ENCODE peak calls at places on chromosomes 13 and 19, in five cellular contexts. One of them, this sample, is unnamed. For H3K9me3, the result is how much of the 10 kb centered on the place peaks cover.

GRCh38 chr13:109529964-109530363 is 256.4 kb downstream of the IRS2 start:
- DNase-seq in left lung: no peak
- DNase-seq in heart right ventricle: no peak
- DNase-seq in CD4-positive, alpha-beta T cell: no peak
- DNase-seq in CD8-positive, alpha-beta T cell: no peak
- DNase-seq in this sample: no peak

GRCh38 chr13:106033634-106034033 is 501.8 kb downstream of the EFNB2 start:
- DNase-seq in left lung: no peak
- DNase-seq in heart right ventricle: no peak
- DNase-seq in CD4-positive, alpha-beta T cell: no peak
- DNase-seq in CD8-positive, alpha-beta T cell: no peak
- DNase-seq in this sample: no peak

GRCh38 chr19:7450243-7451223 is 38.3 kb downstream of the PEX11G start:
- DNase-seq in left lung: no peak
- DNase-seq in heart right ventricle: no peak
- DNase-seq in CD4-positive, alpha-beta T cell: no peak
- DNase-seq in CD8-positive, alpha-beta T cell: no peak
- DNase-seq in this sample: no peak

GRCh38 chr19:38778733-38779132 is 5.4 kb upstream of the LGALS7 start:
- DNase-seq in left lung: no peak
- DNase-seq in heart right ventricle: no peak
- DNase-seq in CD4-positive, alpha-beta T cell: no peak
- DNase-seq in CD8-positive, alpha-beta T cell: no peak
- DNase-seq in this sample: no peak

GRCh38 chr19:13844130-13844631 is 32.8 kb upstream of the NANOS3 start:
- DNase-seq in left lung: no peak
- DNase-seq in heart right ventricle: no peak
- DNase-seq in CD4-positive, alpha-beta T cell: no peak
- DNase-seq in CD8-positive, alpha-beta T cell: no peak
- DNase-seq in this sample: no peak

GRCh38 chr13:48010698-48011097 is 9.6 kb upstream of the SUCLA2 start:
- DNase-seq in left lung: no peak
- DNase-seq in heart right ventricle: no peak
- DNase-seq in CD4-positive, alpha-beta T cell: no peak
- DNase-seq in CD8-positive, alpha-beta T cell: no peak
- DNase-seq in this sample: no peak

GRCh38 chr13:51823351-51823750 is 19.4 kb upstream of the DHRS12 start:
- DNase-seq in left lung: no peak
- DNase-seq in heart right ventricle: no peak
- DNase-seq in CD4-positive, alpha-beta T cell: no peak
- DNase-seq in CD8-positive, alpha-beta T cell: no peak
- DNase-seq in this sample: no peak

GRCh38 chr19:38310279-38310670 is 5.5 kb downstream of the YIF1B start:
- DNase-seq in left lung: no peak
- DNase-seq in heart right ventricle: no peak
- DNase-seq in CD4-positive, alpha-beta T cell: no peak
- DNase-seq in CD8-positive, alpha-beta T cell: no peak
- DNase-seq in this sample: no peak

GRCh38 chr13:113535381-113535781 is 44.9 kb upstream of the DCUN1D2 start:
- DNase-seq in left lung: no peak
- DNase-seq in heart right ventricle: no peak
- DNase-seq in CD4-positive, alpha-beta T cell: no peak
- DNase-seq in CD8-positive, alpha-beta T cell: no peak
- DNase-seq in this sample: no peak

GRCh38 chr13:99339736-99340392 is 32.7 kb upstream of the GPR183 start:
- DNase-seq in left lung: no peak
- DNase-seq in heart right ventricle: no peak
- DNase-seq in CD4-positive, alpha-beta T cell: peak
- DNase-seq in CD8-positive, alpha-beta T cell: no peak
- DNase-seq in this sample: no peak

GRCh38 chr13:111202745-111203144 is 87.6 kb downstream of the ARHGEF7 start:
- DNase-seq in left lung: no peak
- DNase-seq in heart right ventricle: peak
- DNase-seq in CD4-positive, alpha-beta T cell: no peak
- DNase-seq in CD8-positive, alpha-beta T cell: no peak
- DNase-seq in this sample: peak

GRCh38 chr19:18440936-18441803 is 3.2 kb upstream of the ISYNA1 start:
- DNase-seq in left lung: no peak
- DNase-seq in heart right ventricle: no peak
- DNase-seq in CD4-positive, alpha-beta T cell: no peak
- DNase-seq in CD8-positive, alpha-beta T cell: no peak
- DNase-seq in this sample: no peak

GRCh38 chr13:37701972-37702371 is 103.4 kb upstream of the POSTN start:
- DNase-seq in left lung: no peak
- DNase-seq in heart right ventricle: no peak
- DNase-seq in CD4-positive, alpha-beta T cell: no peak
- DNase-seq in CD8-positive, alpha-beta T cell: no peak
- DNase-seq in this sample: peak

GRCh38 chr19:40691421-40692211 is 1.2 kb upstream of the NUMBL start:
- DNase-seq in left lung: no peak
- DNase-seq in heart right ventricle: no peak
- DNase-seq in CD4-positive, alpha-beta T cell: no peak
- DNase-seq in CD8-positive, alpha-beta T cell: no peak
- DNase-seq in this sample: no peak
- H3K27ac ChIP-seq in left lung: peak
- H3K27ac ChIP-seq in heart right ventricle: peak
- H3K27ac ChIP-seq in CD4-positive, alpha-beta T cell: no peak
- H3K27ac ChIP-seq in CD8-positive, alpha-beta T cell: no peak
- H3K27ac ChIP-seq in this sample: peak

DNA sequence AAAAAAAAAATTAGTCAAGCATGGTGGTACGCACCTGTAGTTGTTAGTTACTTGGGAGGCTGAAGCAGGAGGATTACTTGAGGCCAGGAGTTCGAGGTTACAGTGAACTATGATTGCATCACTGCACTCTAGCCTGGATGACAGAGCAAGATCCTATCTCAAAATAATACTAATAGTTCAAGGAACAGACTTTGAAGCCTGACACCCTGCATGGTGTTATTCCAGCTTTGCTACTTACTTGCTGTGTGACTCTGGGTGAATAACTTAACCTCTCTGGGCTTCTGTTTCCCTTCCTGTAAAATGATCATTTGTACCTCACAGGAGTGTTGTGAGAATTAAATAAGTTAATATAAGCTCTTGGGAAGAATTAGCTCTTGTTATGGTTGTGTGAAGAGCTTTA is 3.5 kb upstream of the FOSB start:
- DNase-seq in left lung: no peak
- DNase-seq in heart right ventricle: no peak
- DNase-seq in CD4-positive, alpha-beta T cell: no peak
- DNase-seq in CD8-positive, alpha-beta T cell: no peak
- DNase-seq in this sample: no peak
- H3K9me3 ChIP-seq in left lung: under half
- H3K9me3 ChIP-seq in heart right ventricle: under half
- H3K9me3 ChIP-seq in CD4-positive, alpha-beta T cell: under half
- H3K9me3 ChIP-seq in CD8-positive, alpha-beta T cell: under half
- H3K9me3 ChIP-seq in this sample: under half

GRCh38 chr19:54029930-54030490 is 33.7 kb downstream of the VSTM1 start:
- DNase-seq in left lung: peak
- DNase-seq in heart right ventricle: peak
- DNase-seq in CD4-positive, alpha-beta T cell: peak
- DNase-seq in CD8-positive, alpha-beta T cell: peak
- DNase-seq in this sample: no peak
- TF ChIP-seq CTCF in left lung: peak
- TF ChIP-seq CTCF in heart right ventricle: peak
- TF ChIP-seq CTCF in CD4-positive, alpha-beta T cell: peak
- TF ChIP-seq CTCF in CD8-positive, alpha-beta T cell: peak
- TF ChIP-seq CTCF in this sample: peak

DNA sequence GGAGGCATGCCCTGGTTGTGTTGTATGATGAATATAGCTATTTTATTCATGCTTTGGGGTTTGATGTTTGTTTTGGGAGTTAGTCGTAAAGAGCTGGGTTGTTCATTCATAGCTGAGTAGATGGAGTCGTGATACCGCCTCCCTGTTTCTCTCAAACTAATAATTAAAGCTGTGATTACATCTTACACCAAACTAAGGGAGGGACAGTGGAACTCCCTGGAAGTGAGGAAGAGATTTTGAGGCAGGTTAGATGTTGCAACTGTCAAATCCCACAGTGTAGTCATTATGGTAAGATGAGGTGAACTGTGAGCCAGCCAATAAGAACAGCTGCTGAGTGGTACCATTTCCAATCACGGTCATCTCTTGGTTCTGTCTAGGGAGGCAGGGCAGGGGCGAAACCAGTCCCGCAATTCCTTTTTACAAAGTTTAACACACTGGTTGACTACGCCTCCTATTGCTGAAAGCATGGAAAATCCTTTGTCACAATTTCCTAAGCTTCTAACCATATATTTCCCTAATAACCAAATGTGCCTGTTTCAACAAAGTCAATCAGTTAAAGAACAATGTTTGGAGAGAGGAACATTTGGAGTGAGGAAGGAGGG is 207.6 kb upstream of the SERP2 start:
- DNase-seq in left lung: no peak
- DNase-seq in heart right ventricle: no peak
- DNase-seq in CD4-positive, alpha-beta T cell: no peak
- DNase-seq in CD8-positive, alpha-beta T cell: no peak
- DNase-seq in this sample: no peak
- H3K27ac ChIP-seq in left lung: no peak
- H3K27ac ChIP-seq in heart right ventricle: no peak
- H3K27ac ChIP-seq in CD4-positive, alpha-beta T cell: no peak
- H3K27ac ChIP-seq in CD8-positive, alpha-beta T cell: no peak
- H3K27ac ChIP-seq in this sample: no peak

GRCh38 chr19:50829801-50830200 is 3.6 kb downstream of the KLK15 start:
- DNase-seq in left lung: no peak
- DNase-seq in heart right ventricle: no peak
- DNase-seq in CD4-positive, alpha-beta T cell: no peak
- DNase-seq in CD8-positive, alpha-beta T cell: no peak
- DNase-seq in this sample: no peak

GRCh38 chr19:50831026-50831396 is 2.4 kb downstream of the KLK15 start:
- DNase-seq in left lung: no peak
- DNase-seq in heart right ventricle: no peak
- DNase-seq in CD4-positive, alpha-beta T cell: no peak
- DNase-seq in CD8-positive, alpha-beta T cell: no peak
- DNase-seq in this sample: no peak

GRCh38 chr19:50830266-50831025 is 2.9 kb downstream of the KLK15 start:
- DNase-seq in left lung: no peak
- DNase-seq in heart right ventricle: no peak
- DNase-seq in CD4-positive, alpha-beta T cell: no peak
- DNase-seq in CD8-positive, alpha-beta T cell: no peak
- DNase-seq in this sample: no peak

GRCh38 chr19:50826492-50827240 is 3.1 kb upstream of the KLK1 start:
- DNase-seq in left lung: no peak
- DNase-seq in heart right ventricle: no peak
- DNase-seq in CD4-positive, alpha-beta T cell: no peak
- DNase-seq in CD8-positive, alpha-beta T cell: no peak
- DNase-seq in this sample: no peak

GRCh38 chr19:50827476-50827875 is 3.9 kb upstream of the KLK1 start:
- DNase-seq in left lung: no peak
- DNase-seq in heart right ventricle: no peak
- DNase-seq in CD4-positive, alpha-beta T cell: no peak
- DNase-seq in CD8-positive, alpha-beta T cell: no peak
- DNase-seq in this sample: no peak
- H3K9me3 ChIP-seq in left lung: under half
- H3K9me3 ChIP-seq in heart right ventricle: under half
- H3K9me3 ChIP-seq in CD4-positive, alpha-beta T cell: under half
- H3K9me3 ChIP-seq in CD8-positive, alpha-beta T cell: under half
- H3K9me3 ChIP-seq in this sample: under half

GRCh38 chr19:17235618-17236413 is 9.8 kb downstream of the OCEL1 start:
- DNase-seq in left lung: peak
- DNase-seq in heart right ventricle: no peak
- DNase-seq in CD4-positive, alpha-beta T cell: peak
- DNase-seq in CD8-positive, alpha-beta T cell: peak
- DNase-seq in this sample: no peak
- TF ChIP-seq CTCF in left lung: peak
- TF ChIP-seq CTCF in heart right ventricle: peak
- TF ChIP-seq CTCF in CD4-positive, alpha-beta T cell: peak
- TF ChIP-seq CTCF in CD8-positive, alpha-beta T cell: peak
- TF ChIP-seq CTCF in this sample: peak